ENCODE peak calls at places on chromosomes 16 and 17, in five cellular contexts. V, P, C, U and M are unnamed samples.
A peak's percentile ranks its signal among the peaks of the same experiment; 100 is the strongest.

GRCh38 chr17:82065638-82066303 is at the start of gene DUS1L:
- DNase-seq in V (peak; percentile 84), C (no peak), U (no peak), P (no peak), M (peak; percentile 66)

GRCh38 chr16:57795431-57795878 is 6.8 kb downstream of the KIFC3 start:
- DNase-seq in P (no peak), C (no peak), V (no peak), U (peak; percentile 70), M (peak; percentile 55)

GRCh38 chr17:77542551-77543490 is 402.1 kb downstream of the SEC14L1 start:
- DNase-seq in U (peak; percentile 84), V (no peak), C (peak; percentile 53), P (peak; percentile 12), M (peak; percentile 46)

GRCh38 chr16:5018791-5019190 is 14.9 kb downstream of the NAGPA start:
- DNase-seq in P (no peak), C (no peak), V (no peak), U (no peak), M (no peak)

GRCh38 chr17:19361326-19361725 is 1.2 kb downstream of the B9D1 start:
- DNase-seq in U (no peak), V (no peak), C (no peak), P (no peak), M (no peak)

GRCh38 chr17:3667366-3668278 is 756 bp downstream of the TAX1BP3 start:
- DNase-seq in U (no peak), V (no peak), P (no peak), C (peak; percentile 48), M (peak; percentile 13)

GRCh38 chr16:19375561-19376158 is 42.0 kb upstream of the TMC5 start:
- DNase-seq in C (no peak), U (peak; percentile 49), P (no peak), V (no peak), M (peak; percentile 2)

GRCh38 chr17:40501499-40501911 is at the start of gene TNS4:
- DNase-seq in P (no peak), U (no peak), C (no peak), V (no peak), M (no peak)

GRCh38 chr17:59425085-59425901 is 93.8 kb downstream of the YPEL2 start:
- DNase-seq in U (no peak), C (no peak), V (no peak), P (no peak), M (no peak)

GRCh38 chr16:68936729-68937631 is 93.6 kb downstream of the TANGO6 start:
- DNase-seq in P (no peak), V (peak; percentile 6), C (no peak), U (no peak), M (no peak)
- H3K4me3 ChIP-seq in P (no peak overlapping the region), V (no peak overlapping the region), C (no peak overlapping the region), U (no peak overlapping the region), M (no peak overlapping the region)

DNA sequence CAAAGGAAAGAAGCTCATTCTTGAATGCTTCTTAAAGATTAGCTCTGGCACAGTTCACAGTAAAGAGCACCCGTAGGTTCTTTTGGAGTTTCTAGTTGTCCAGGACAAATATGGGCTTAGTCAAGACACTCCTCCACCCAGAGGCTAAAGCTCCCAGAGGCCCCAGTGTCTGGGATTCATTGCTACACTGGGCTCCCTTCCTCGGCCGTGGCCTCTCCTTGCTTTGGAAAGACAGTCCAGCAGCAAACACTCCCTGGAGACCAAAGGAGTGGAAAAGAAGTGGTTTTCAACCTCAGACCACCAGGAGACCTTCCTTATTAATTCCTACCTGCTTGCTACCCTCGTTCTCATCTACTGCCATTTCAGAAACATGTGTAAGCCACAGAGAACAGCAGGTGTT is 17.1 kb downstream of the PHB1 start:
- DNase-seq in U (no peak), V (no peak), P (no peak), C (no peak), M (no peak)
- H3K27me3 ChIP-seq in U (no peaks in the 10 kb centered on the region), V (no peaks in the 10 kb centered on the region), P (no peaks in the 10 kb centered on the region), C (no peaks in the 10 kb centered on the region), M (no peaks in the 10 kb centered on the region)

GRCh38 chr16:1014771-1015495 is 33.4 kb downstream of the SOX8 start:
- DNase-seq in U (no peak), V (no peak), C (no peak), P (no peak), M (no peak)
- H3K4me3 ChIP-seq in U (no peak overlapping the region), V (no peak overlapping the region), C (no peak overlapping the region), P (no peak overlapping the region), M (no peak overlapping the region)

GRCh38 chr17:73743802-73744201 is 99.6 kb upstream of the SDK2 start:
- DNase-seq in U (no peak), P (no peak), C (no peak), V (no peak), M (no peak)

GRCh38 chr17:73738751-73739575 is 94.7 kb upstream of the SDK2 start:
- DNase-seq in U (no peak), V (no peak), P (no peak), C (no peak), M (no peak)

GRCh38 chr17:73742915-73743314 is 98.7 kb upstream of the SDK2 start:
- DNase-seq in U (no peak), C (no peak), P (no peak), V (no peak), M (no peak)

GRCh38 chr17:73744411-73744810 is 100.2 kb upstream of the SDK2 start:
- DNase-seq in C (no peak), P (no peak), V (no peak), U (no peak), M (no peak)

DNA sequence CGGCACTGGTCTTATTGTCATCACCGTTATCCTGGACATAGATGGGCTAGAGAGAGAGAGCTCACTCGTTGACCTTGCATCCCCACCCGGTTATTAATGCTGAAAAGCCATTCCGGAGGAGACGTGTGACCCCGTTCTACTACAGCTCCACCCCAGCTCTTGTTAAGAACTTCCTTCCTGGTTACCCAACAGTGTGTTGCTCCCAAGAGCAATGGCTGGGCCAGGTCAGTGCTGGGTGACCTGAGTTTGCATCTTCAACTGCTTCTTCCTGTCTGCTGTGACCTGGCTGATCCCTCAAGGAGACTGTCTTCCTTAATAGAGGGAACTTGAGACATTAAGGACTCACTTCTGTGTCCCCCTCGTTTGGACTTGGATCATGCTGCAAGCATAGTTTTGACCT is 96.1 kb upstream of the SDK2 start:
- DNase-seq in U (no peak), C (no peak), V (no peak), P (no peak), M (no peak)
- H3K27me3 ChIP-seq in U (peaks cover 20% of the 10 kb centered on the region), C (no peaks in the 10 kb centered on the region), V (peaks cover 2% of the 10 kb centered on the region), P (no peaks in the 10 kb centered on the region), M (no peaks in the 10 kb centered on the region)

GRCh38 chr16:81996664-81997529 is 14.4 kb downstream of the SDR42E1 start:
- DNase-seq in P (no peak), V (no peak), U (peak; percentile 36), C (no peak), M (no peak)
- H3K4me3 ChIP-seq in P (no peak overlapping the region), V (no peak overlapping the region), U (no peak overlapping the region), C (no peak overlapping the region), M (no peak overlapping the region)

GRCh38 chr17:46854515-46854914 is 3.1 kb downstream of the WNT9B start:
- DNase-seq in U (no peak), C (no peak), P (no peak), V (no peak), M (no peak)
- H3K27me3 ChIP-seq in U (peaks cover 33% of the 10 kb centered on the region), C (peaks cover 6% of the 10 kb centered on the region), P (peaks cover 10% of the 10 kb centered on the region), V (peaks cover 5% of the 10 kb centered on the region), M (peaks cover 24% of the 10 kb centered on the region)

DNA sequence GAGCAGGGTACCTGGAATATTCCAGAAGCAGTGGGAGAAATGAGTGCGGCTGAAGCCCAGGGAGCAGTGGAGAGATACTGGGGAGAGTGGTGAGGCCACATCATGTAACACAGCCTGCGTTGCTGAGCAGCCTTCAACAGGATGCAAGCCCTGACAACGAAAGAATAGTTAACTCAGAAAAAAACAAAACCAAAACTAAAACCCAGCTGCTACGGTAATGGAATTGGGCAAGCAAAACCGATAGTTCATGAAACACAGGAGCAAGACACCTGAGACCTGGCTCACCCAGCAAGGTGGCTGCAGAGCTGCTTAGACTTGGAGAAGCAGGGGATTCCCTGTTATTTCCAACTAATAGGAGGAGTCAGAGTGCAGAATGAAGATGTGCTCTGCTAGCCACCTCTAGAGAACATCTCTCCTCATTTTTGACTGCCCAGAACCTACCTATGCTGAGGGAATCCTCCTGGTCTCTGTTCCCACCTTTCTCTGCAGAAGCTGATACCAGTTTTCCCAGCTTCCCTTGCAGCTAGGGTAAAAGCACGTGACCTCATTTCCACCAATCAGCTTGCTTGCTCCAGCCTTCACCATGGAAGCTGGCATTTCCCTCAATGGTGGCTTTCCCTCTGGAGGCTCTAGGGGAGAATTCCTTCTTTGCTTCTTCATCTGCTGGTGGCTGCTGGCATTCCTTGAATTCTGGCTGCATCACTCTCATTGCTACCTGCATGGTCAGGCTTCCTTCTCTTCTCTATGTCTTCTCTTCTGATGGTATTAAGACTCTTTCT is 59.4 kb upstream of the XYLT1 start:
- DNase-seq in P (no peak), U (no peak), C (no peak), V (peak; percentile 22), M (no peak)
- H3K4me3 ChIP-seq in P (no peak overlapping the region), U (no peak overlapping the region), C (no peak overlapping the region), V (peak overlapping the region; percentile 22), M (peak overlapping the region; percentile 95)

DNA sequence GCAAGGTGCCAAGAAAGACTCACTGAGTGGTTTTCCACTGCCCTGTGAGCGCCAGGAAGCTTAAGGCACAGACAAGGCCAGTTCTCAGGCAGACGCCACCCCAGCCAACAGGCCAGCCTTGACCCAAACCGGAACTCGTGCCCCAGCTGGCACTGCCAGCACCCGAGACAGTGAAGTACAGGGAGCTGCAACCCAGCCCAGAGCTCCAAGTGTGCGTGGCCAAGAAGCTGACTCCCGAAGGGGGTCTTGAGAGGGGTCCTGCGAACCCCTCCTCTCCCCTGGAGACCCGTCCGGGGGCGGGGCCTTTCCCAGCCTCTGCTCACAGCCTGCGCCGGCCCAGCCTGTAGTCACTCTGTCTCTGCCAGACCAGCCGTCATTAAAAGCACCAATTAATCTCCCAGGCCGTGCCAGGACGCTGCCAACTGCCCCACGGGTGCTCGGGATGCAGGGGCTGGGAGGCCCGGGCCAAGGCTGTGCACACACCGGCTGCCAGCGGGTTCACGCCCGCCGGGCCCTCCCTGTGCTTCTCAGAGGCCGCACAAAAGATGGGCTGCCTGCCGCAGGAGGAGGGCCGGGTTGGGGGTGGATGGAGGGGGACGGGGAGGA is 4.4 kb upstream of the SOX8 start:
- DNase-seq in C (no peak), U (no peak), V (no peak), P (no peak), M (no peak)
- H3K27me3 ChIP-seq in C (no peaks in the 10 kb centered on the region), U (peaks cover 35% of the 10 kb centered on the region), V (no peaks in the 10 kb centered on the region), P (peaks cover 14% of the 10 kb centered on the region), M (peaks cover 2% of the 10 kb centered on the region)

DNA sequence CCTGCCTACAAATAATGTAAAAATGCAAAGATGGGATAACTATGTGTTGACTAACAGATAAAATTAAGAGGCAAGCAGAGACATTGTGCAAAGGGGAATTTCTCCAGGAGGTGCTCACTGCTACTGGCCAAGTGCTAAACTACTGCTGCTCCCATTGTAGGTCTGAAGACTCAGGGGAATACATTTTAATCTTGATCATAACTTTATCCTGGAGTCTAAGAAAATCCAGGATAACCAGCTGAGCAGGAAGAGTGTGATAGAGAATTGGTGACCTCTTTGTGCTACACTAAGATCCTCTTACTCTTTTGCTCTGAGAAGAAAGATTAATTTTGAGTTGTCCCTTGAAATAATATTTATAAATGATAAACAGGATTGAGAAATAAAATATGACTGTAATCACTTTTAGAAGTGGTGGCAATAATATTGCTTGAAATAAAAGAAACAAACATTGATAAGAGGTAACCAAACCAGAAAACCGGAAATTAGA is 5.9 kb downstream of the RNF43 start:
- DNase-seq in V (no peak), U (no peak), C (no peak), P (no peak), M (no peak)
- H3K4me3 ChIP-seq in V (no peak overlapping the region), U (no peak overlapping the region), C (no peak overlapping the region), P (no peak overlapping the region), M (no peak overlapping the region)